ENCODE peak calls at places on chromosomes 13 and 19, in six cellular contexts. I is cardiac muscle cell; F is stimulated activated naive CD4-positive, alpha-beta T cell; J is NCI-H146; C is T1000; W is activated CD4-positive, alpha-beta T cell treated with anti-CD3 and anti-CD28 coated beads, Interleukin-2, amount 10 ng/mL, durations not matched to agents 24 days and 14 days. R is an unnamed sample.

GRCh38 chr19:35641515-35642151 is at the start of gene ETV2:
- DNase-seq in J (no peak), F (peak; percentile 18), C (no peak), I (peak; percentile 24), W (peak; percentile 88), R (no peak)

GRCh38 chr19:16338470-16339360 is 14.1 kb downstream of the KLF2 start:
- DNase-seq in C (peak; percentile 62), J (no peak), I (no peak), W (peak; percentile 90), F (peak; percentile 16), R (peak; percentile 92)

GRCh38 chr19:3387645-3388589 is 21.5 kb downstream of the NFIC start:
- DNase-seq in C (peak; percentile 47), I (no peak), F (no peak), J (no peak), W (no peak), R (peak; percentile 83)

GRCh38 chr19:14405758-14406644 is 13.1 kb downstream of the DDX39A start:
- DNase-seq in F (peak; percentile 75), I (peak; percentile 97), J (peak; percentile 97), C (peak; percentile 93), W (peak; percentile 97), R (peak; percentile 92)

GRCh38 chr19:18954094-18954493 is 13.1 kb upstream of the HOMER3 start:
- DNase-seq in F (no peak), J (no peak), C (no peak), I (no peak), W (no peak), R (no peak)

GRCh38 chr19:49264258-49264657 is 60.7 kb downstream of the SLC6A16 start:
- DNase-seq in C (no peak), I (no peak), W (no peak), J (no peak), F (no peak), R (no peak)

GRCh38 chr19:18587561-18587960 is 1.0 kb upstream of the REX1BD start:
- DNase-seq in C (no peak), F (no peak), W (no peak), I (no peak), J (peak; percentile 52), R (no peak)

GRCh38 chr13:113938716-113939115 is 35.2 kb downstream of the C13orf46 start:
- DNase-seq in F (no peak), C (no peak), I (no peak), W (no peak), J (peak; percentile 89), R (no peak)

GRCh38 chr19:525029-525428 is 6.5 kb upstream of the CDC34 start:
- DNase-seq in I (no peak), W (no peak), J (no peak), F (no peak), C (no peak), R (no peak)

GRCh38 chr13:113952983-113953520 is 20.8 kb downstream of the C13orf46 start:
- DNase-seq in C (no peak), W (no peak), I (no peak), F (no peak), J (no peak), R (no peak)

GRCh38 chr19:38209671-38210457 is 14.2 kb downstream of the DPF1 start:
- DNase-seq in C (no peak), I (peak; percentile 28), W (no peak), J (no peak), F (no peak), R (no peak)

R was measured in Caki2.